ENCODE peak calls at places on chromosomes 2 and 18, in seven cellular contexts. S is naive thymus-derived CD4-positive, alpha-beta T cell; H is psoas muscle; O is spleen; P is suprapubic skin; T is left ventricle myocardium inferior; M is A549. R is an unnamed sample. For H3K9me3, the result is how much of the 10 kb centered on the place peaks cover.

GRCh38 chr18:10499230-10499629 is 26.6 kb upstream of the NAPG start:
- DNase-seq in O (no peak), P (no peak), H (no peak), S (no peak), M (no peak), T (no peak), R (no peak)

GRCh38 chr2:133434962-133435668 is 133.1 kb downstream of the NCKAP5 start:
- DNase-seq in P (no peak), T (peak), S (no peak), H (no peak), O (no peak), M (peak), R (no peak)

GRCh38 chr2:71609029-71609428 is 155.7 kb downstream of the DYSF start:
- DNase-seq in S (no peak), M (no peak), P (no peak), H (peak), O (peak), T (no peak), R (no peak)

GRCh38 chr18:66632771-66633170 is 28.9 kb upstream of the CDH19 start:
- DNase-seq in O (no peak), T (no peak), M (no peak), H (no peak), P (no peak), S (no peak), R (no peak)

GRCh38 chr2:138452324-138452723 is 49.2 kb upstream of the SPOPL start:
- DNase-seq in O (no peak), S (no peak), T (no peak), P (no peak), H (no peak), M (no peak), R (no peak)

GRCh38 chr2:71558300-71559051 is 105.1 kb downstream of the DYSF start:
- DNase-seq in M (peak), O (peak), S (no peak), H (peak), T (no peak), P (no peak), R (no peak)

GRCh38 chr18:22913861-22914260 is 19.3 kb upstream of the RBBP8 start:
- DNase-seq in M (no peak), S (no peak), O (no peak), T (no peak), P (no peak), H (no peak), R (no peak)

GRCh38 chr2:208101716-208102631 is 22.4 kb downstream of the CRYGD start:
- DNase-seq in T (no peak), S (no peak), P (no peak), M (no peak), O (no peak), H (no peak), R (no peak)

GRCh38 chr2:101704046-101704466 is 6.5 kb downstream of the MAP4K4 start:
- DNase-seq in H (peak), M (no peak), T (no peak), O (no peak), P (peak), S (peak), R (no peak)

GRCh38 chr2:143581989-143582719 is 452.9 kb downstream of the ARHGAP15 start:
- DNase-seq in T (no peak), S (no peak), H (no peak), O (no peak), P (no peak), M (no peak), R (no peak)

GRCh38 chr2:8672940-8673339 is 8.9 kb upstream of the ID2 start:
- DNase-seq in H (no peak), S (no peak), T (no peak), O (no peak), M (no peak), P (no peak), R (no peak)

GRCh38 chr2:160347269-160347863 is 146.2 kb downstream of the RBMS1 start:
- DNase-seq in T (no peak), H (no peak), M (no peak), S (no peak), O (no peak), P (no peak), R (no peak)

GRCh38 chr18:50656396-50656795 is 96.5 kb downstream of the MAPK4 start:
- DNase-seq in O (no peak), M (no peak), S (no peak), P (no peak), T (no peak), H (no peak), R (no peak)

GRCh38 chr2:102773149-102773706 is 11.4 kb downstream of the TMEM182 start:
- DNase-seq in O (no peak), P (no peak), M (no peak), H (no peak), T (no peak), S (no peak), R (no peak)
- H3K9me3 ChIP-seq in O (under half), P (under half), M (under half), H (under half), T (under half), S (under half), R (under half)

GRCh38 chr2:62219407-62220159 is 23.7 kb downstream of the B3GNT2 start:
- DNase-seq in S (no peak), M (no peak), T (no peak), O (no peak), P (no peak), H (no peak), R (no peak)
- H3K9me3 ChIP-seq in S (under half), M (under half), T (under half), O (under half), P (under half), H (under half), R (under half)

GRCh38 chr2:228615501-228615900 is 434.0 kb upstream of the SPHKAP start:
- DNase-seq in T (no peak), S (no peak), P (no peak), H (no peak), M (no peak), O (no peak), R (no peak)
- H3K9me3 ChIP-seq in T (under half), S (under half), P (under half), H (under half), M (under half), O (under half), R (under half)

GRCh38 chr2:4391013-4391412 is 687.6 kb downstream of the DCDC2C start:
- DNase-seq in T (no peak), H (no peak), P (no peak), S (no peak), M (no peak), O (no peak), R (no peak)
- H3K9me3 ChIP-seq in T (half or more), H (under half), P (under half), S (under half), M (under half), O (under half), R (under half)

GRCh38 chr18:74315464-74316256 is at the start of gene C18orf63:
- DNase-seq in M (no peak), O (no peak), S (no peak), P (no peak), H (no peak), T (no peak), R (no peak)
- H3K9me3 ChIP-seq in M (under half), O (under half), S (under half), P (under half), H (under half), T (under half), R (under half)

DNA sequence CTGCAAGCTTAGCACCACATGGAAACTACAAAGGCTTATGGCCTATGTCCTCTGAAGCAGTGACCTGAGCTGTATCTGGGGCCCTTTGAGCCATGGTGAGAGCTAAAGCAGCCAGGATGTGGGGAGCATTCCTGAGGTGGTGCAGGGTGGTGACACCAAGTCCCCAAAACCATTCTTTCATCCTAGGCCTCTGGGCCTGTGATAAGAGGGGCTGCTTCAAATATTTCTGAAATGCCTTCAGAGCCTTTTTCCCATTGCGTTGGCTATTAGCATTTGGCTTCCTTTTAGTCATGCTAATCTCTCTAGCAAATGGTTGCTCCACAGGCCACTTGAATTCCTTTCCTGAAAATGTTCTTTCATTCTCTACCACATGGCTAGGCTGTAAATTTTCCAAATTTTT is 13.4 kb downstream of the CCDC150 start:
- DNase-seq in T (no peak), M (no peak), S (no peak), P (no peak), H (no peak), O (no peak), R (no peak)
- H3K9me3 ChIP-seq in T (half or more), M (under half), S (under half), P (under half), H (under half), O (half or more), R (under half)

GRCh38 chr2:89780318-89780717 is 1088.8 kb downstream of the RPIA start:
- DNase-seq in H (no peak), M (no peak), O (no peak), T (no peak), P (no peak), S (no peak), R (no peak)
- H3K9me3 ChIP-seq in H (half or more), M (under half), O (half or more), T (half or more), P (half or more), S (under half), R (under half)

DNA sequence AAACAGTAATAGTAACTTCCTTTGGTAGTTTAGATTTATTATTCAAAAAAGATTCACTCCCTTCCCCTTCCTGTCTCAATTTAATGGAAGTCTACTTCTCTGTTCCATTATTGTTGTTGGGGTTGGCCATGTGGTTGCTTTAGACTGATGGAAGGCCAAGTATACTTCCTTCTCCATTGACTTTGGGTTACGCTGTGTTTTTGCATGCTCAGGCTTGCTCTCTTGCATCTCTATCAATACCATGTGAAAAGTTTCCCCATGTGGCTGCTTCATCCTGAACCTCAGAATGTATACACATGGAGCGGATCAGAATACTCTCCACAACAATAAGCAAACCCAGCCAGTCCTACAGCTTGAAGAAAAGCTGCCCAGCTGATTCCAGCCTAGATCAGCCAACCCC is 20.3 kb downstream of the CFAP210 start:
- DNase-seq in T (no peak), O (no peak), P (no peak), S (no peak), M (no peak), H (no peak), R (no peak)
- H3K9me3 ChIP-seq in T (under half), O (under half), P (under half), S (under half), M (under half), H (under half), R (under half)

DNA sequence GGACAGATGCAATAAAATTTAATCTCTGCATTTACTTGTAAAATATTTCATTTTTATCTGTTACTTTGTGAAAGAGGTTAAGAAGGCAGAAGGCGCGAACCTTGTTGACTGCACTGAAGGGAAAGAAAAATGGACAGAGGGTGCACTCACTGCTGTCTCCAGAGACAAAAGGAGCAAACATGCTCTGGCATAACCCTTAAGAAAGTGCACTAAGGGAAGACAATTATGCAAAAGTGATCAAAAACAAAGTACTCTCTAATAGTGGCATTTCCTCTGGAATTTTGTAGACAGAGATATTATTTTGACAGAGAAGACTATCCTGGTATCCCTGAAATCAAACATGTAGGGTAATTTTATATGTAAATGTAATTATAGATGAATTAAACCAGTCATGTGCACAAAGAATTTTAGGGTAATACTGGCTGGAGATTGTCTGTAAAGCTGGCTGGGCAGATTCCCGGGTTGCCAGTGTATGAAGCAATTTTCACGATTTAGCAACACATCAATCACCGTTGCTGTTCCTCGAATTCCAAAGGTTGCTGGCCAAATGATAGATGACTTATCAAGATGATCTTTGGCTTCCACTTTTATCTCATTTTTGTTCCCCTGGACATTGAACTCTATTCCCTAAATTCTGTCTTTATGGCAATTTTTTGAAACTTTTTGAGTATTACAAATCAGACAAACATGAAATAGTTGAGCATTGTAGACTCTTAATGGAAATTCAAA is 1176.8 kb downstream of the SUCLG1 start:
- DNase-seq in O (no peak), P (no peak), H (no peak), T (no peak), M (no peak), S (no peak), R (no peak)
- H3K9me3 ChIP-seq in O (under half), P (under half), H (under half), T (under half), M (under half), S (under half), R (under half)